ENCODE peak calls at places on chromosomes 1 and 21, in seven cellular contexts. D is AG04450, V is fibroblast of the aortic adventitia, M is suprapubic skin, A is tibial nerve, R is IMR-90, I is kidney. J is an unnamed sample.

GRCh38 chr21:19322360-19322759 is 918.8 kb upstream of the TMPRSS15 start:
- DNase-seq in M (no peak), R (no peak), I (no peak), A (no peak), V (no peak), D (no peak), J (peak)

GRCh38 chr1:55418625-55419024 is 203.5 kb upstream of the USP24 start:
- DNase-seq in D (no peak), A (no peak), R (no peak), M (no peak), V (no peak), I (no peak), J (peak)

GRCh38 chr1:85062425-85063026 is 14.2 kb upstream of the MCOLN3 start:
- DNase-seq in M (no peak), I (no peak), V (no peak), R (no peak), A (no peak), D (no peak), J (no peak)

GRCh38 chr1:235408503-235408960 is 41.3 kb downstream of the TBCE start:
- DNase-seq in V (no peak), A (no peak), D (no peak), M (no peak), I (no peak), R (no peak), J (no peak)

GRCh38 chr1:198128528-198128927 is 28.3 kb upstream of the NEK7 start:
- DNase-seq in V (no peak), M (no peak), R (peak), A (no peak), D (no peak), I (no peak), J (no peak)

GRCh38 chr1:16926491-16927195 is 4.9 kb downstream of the CROCC start:
- DNase-seq in V (no peak), D (no peak), R (no peak), A (no peak), I (peak), M (no peak), J (peak)

GRCh38 chr1:200410566-200410878 is 686 bp upstream of the ZNF281 start:
- DNase-seq in D (no peak), R (no peak), A (no peak), V (no peak), M (no peak), I (no peak), J (peak)

GRCh38 chr1:165841582-165842362 is 14.4 kb downstream of the UCK2 start:
- DNase-seq in R (peak), I (no peak), M (no peak), V (no peak), A (no peak), D (no peak), J (peak)

GRCh38 chr1:207009182-207009850 is 23.2 kb downstream of the C1orf116 start:
- DNase-seq in R (no peak), M (no peak), D (no peak), V (no peak), A (no peak), I (no peak), J (no peak)

GRCh38 chr1:62924983-62925790 is 141.3 kb downstream of the ATG4C start:
- DNase-seq in D (no peak), I (no peak), M (no peak), R (no peak), V (no peak), A (no peak), J (no peak)

GRCh38 chr1:62926681-62927252 is 142.8 kb downstream of the ATG4C start:
- DNase-seq in I (no peak), M (no peak), R (no peak), D (no peak), A (no peak), V (peak), J (no peak)
- TF ChIP-seq CTCF in I (no peak), M (no peak), R (peak), D (no peak), A (no peak), V (no peak), J (peak)

DNA sequence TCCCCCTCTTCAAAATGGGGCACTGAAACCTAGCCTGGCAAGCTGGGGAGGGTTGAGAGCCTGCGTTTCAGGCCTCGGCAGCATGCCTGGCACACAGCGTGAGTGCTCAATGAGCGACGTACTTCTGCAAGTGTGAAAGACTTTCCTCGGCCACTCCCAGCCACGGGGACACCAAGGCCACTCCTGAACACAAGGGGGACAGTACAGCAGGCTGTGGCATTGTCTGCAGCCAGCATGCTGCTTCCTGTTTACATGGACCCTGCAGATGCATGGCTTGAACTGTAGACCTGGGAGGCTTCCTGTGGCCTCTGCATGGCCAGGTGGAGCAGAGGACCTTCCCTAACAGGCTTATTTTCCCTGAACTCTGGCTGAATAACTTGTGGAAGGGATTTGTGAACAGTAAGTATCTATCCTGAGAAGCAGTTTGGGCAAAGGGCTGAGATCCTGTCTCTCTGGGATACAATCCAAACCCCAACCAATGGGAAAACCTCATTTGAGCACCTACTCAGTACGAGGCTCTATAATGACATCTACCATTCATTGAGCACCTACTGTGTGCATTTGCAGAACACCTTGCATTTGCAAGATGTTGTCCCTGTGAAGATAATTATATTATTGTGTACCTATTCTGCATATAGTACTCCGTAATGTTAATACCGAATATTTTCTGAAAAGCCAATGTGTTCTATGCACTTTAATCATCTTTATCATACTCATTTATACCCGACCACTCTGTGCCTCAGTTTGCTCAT is 9.9 kb upstream of the HSPG2 start:
- DNase-seq in R (no peak), I (peak), V (no peak), A (no peak), D (no peak), M (no peak), J (no peak)
- TF ChIP-seq CTCF in R (no peak), I (no peak), V (no peak), A (no peak), D (no peak), M (no peak), J (no peak)

GRCh38 chr21:46633561-46633960 is 1.9 kb upstream of the PRMT2 start:
- DNase-seq in A (no peak), V (no peak), D (no peak), R (no peak), I (no peak), M (no peak), J (no peak)

GRCh38 chr21:46635324-46636180 is at the start of gene PRMT2:
- DNase-seq in M (peak), R (peak), D (peak), V (peak), A (peak), I (peak), J (peak)

GRCh38 chr21:46636181-46636512 is 673 bp downstream of the PRMT2 start:
- DNase-seq in R (no peak), M (no peak), V (no peak), I (no peak), A (no peak), D (no peak), J (no peak)

GRCh38 chr21:46634427-46634826 is 1.0 kb upstream of the PRMT2 start:
- DNase-seq in I (no peak), A (no peak), V (no peak), R (no peak), D (no peak), M (no peak), J (no peak)

GRCh38 chr21:46634966-46635323 is 529 bp upstream of the PRMT2 start:
- DNase-seq in A (peak), I (no peak), D (peak), V (peak), M (no peak), R (peak), J (peak)
- TF ChIP-seq CTCF in A (no peak), I (peak), D (peak), V (peak), M (no peak), R (peak), J (peak)

DNA sequence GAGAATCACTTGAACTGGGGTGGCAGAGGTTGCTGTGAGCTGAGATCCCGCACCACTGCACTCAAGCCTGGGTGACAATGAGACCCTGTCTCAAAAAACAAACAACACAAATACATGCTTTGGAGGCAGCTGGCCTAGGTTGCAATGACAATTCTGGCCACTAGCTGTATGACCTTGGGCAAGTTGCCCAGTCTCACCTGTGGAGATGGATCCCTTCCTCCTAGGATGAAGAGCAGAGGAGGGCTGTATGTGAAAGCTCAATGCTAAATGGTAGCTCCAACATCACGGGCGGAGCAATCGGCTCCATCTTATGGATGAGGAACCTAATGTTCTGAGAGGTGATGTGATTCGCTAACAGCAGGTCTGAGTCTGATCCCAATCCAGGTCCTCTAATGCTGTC is 20.6 kb downstream of the ADORA1 start:
- DNase-seq in A (no peak), I (peak), D (no peak), V (no peak), R (no peak), M (no peak), J (no peak)
- TF ChIP-seq CTCF in A (no peak), I (peak), D (no peak), V (peak), R (peak), M (no peak), J (peak)

GRCh38 chr1:239676522-239677273 is 290.3 kb downstream of the CHRM3 start:
- DNase-seq in D (no peak), M (no peak), A (no peak), V (no peak), I (no peak), R (no peak), J (no peak)
- TF ChIP-seq CTCF in D (no peak), M (no peak), A (no peak), V (no peak), I (no peak), R (no peak), J (no peak)

DNA sequence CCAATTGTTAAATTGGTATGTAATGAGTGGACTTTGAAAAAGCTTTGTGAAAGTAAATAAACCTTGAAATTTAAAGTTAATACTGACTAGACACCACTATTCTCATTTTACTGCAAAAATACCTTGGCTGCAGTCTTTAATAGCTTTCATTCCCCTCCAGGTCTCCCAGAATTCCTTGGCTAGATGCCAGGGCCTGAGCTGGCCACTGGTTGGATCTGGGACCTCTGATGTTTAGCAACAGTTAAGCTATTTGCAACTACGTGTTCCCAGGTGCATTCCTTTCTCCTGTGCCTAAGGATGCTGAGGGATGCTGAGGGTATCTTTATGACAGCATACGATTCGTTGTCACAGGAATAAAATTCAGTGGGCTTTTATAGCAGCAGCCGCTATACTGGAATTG is 938.7 kb downstream of the TTLL7 start:
- DNase-seq in D (no peak), V (peak), I (no peak), R (no peak), A (no peak), M (no peak), J (no peak)
- TF ChIP-seq CTCF in D (no peak), V (no peak), I (no peak), R (no peak), A (no peak), M (no peak), J (no peak)

GRCh38 chr1:53719469-53719868 is 19.5 kb downstream of the GLIS1 start:
- DNase-seq in R (no peak), A (no peak), V (no peak), D (no peak), M (no peak), I (no peak), J (no peak)

GRCh38 chr1:53712276-53712675 is 26.7 kb downstream of the GLIS1 start:
- DNase-seq in M (no peak), D (no peak), V (no peak), I (no peak), R (no peak), A (no peak), J (no peak)

GRCh38 chr1:53717025-53717804 is 21.7 kb downstream of the GLIS1 start:
- DNase-seq in V (no peak), M (no peak), I (no peak), A (no peak), R (no peak), D (no peak), J (no peak)

GRCh38 chr1:53716150-53716549 is 22.8 kb downstream of the GLIS1 start:
- DNase-seq in R (no peak), I (no peak), M (no peak), A (no peak), V (no peak), D (no peak), J (no peak)

GRCh38 chr1:53715478-53715877 is 23.5 kb downstream of the GLIS1 start:
- DNase-seq in D (no peak), A (no peak), M (no peak), V (no peak), R (peak), I (no peak), J (no peak)
- TF ChIP-seq CTCF in D (peak), A (no peak), M (no peak), V (peak), R (peak), I (no peak), J (peak)

DNA sequence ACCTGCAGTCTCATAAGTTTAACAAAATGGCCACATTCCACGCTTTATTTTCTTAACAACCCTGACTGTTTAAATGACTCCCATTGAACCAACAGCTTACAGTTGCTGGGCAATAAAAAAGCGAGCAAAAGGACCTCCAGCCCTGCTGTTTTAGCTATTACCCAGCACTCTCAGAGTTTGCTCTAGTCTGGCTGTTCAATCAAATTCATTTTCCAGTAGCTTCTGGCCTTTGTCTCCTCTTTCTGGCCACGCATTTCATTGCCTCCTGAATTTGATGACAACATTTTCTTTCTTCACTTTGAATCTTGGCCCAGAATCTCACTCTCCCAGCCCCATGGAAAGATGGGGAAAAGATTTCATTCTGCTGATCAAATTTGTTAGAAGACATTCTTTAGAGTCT is 44.1 kb upstream of the DOCK7 start:
- DNase-seq in V (no peak), M (no peak), R (no peak), D (no peak), A (no peak), I (no peak), J (no peak)
- TF ChIP-seq CTCF in V (no peak), M (no peak), R (no peak), D (no peak), A (no peak), I (no peak), J (no peak)